ENCODE peak calls at places on chromosome 10, in six cellular contexts. One of them, this sample, is unnamed.

GRCh38 chr10:132707776-132708171 is 78.2 kb downstream of the NKX6-2 start:
- DNase-seq in IMR-90: no peak
- DNase-seq in HEK293T: no peak
- DNase-seq in EL: no peak
- DNase-seq in stimulated activated CD4-positive, alpha-beta T cell treated with anti-CD3 and anti-CD28 coated beads, Interleukin-1b, Interleukin-23, amount 100 ng/mL, for 4 hours: no peak
- DNase-seq in neural progenitor cell: no peak
- DNase-seq in this sample: no peak

GRCh38 chr10:71285180-71285545 is 33.9 kb upstream of the SLC29A3 start:
- DNase-seq in IMR-90: peak; percentile 29
- DNase-seq in neural progenitor cell: peak; percentile 86
- DNase-seq in stimulated activated CD4-positive, alpha-beta T cell treated with anti-CD3 and anti-CD28 coated beads, Interleukin-1b, Interleukin-23, amount 100 ng/mL, for 4 hours: peak; percentile 20
- DNase-seq in HEK293T: peak; percentile 72
- DNase-seq in EL: peak; percentile 44
- DNase-seq in this sample: peak; percentile 40

GRCh38 chr10:6958254-6958653 is 378.2 kb upstream of the PRKCQ start:
- DNase-seq in IMR-90: no peak
- DNase-seq in neural progenitor cell: no peak
- DNase-seq in EL: no peak
- DNase-seq in stimulated activated CD4-positive, alpha-beta T cell treated with anti-CD3 and anti-CD28 coated beads, Interleukin-1b, Interleukin-23, amount 100 ng/mL, for 4 hours: no peak
- DNase-seq in HEK293T: no peak
- DNase-seq in this sample: no peak

GRCh38 chr10:121974535-121975294 is at the start of gene NSMCE4A:
- DNase-seq in HEK293T: peak; percentile 94
- DNase-seq in neural progenitor cell: peak; percentile 92
- DNase-seq in stimulated activated CD4-positive, alpha-beta T cell treated with anti-CD3 and anti-CD28 coated beads, Interleukin-1b, Interleukin-23, amount 100 ng/mL, for 4 hours: peak; percentile 74
- DNase-seq in EL: peak; percentile 76
- DNase-seq in IMR-90: peak; percentile 71
- DNase-seq in this sample: peak; percentile 76

GRCh38 chr10:20596911-20597310 is 300.2 kb downstream of the NEBL start:
- DNase-seq in HEK293T: no peak
- DNase-seq in neural progenitor cell: peak; percentile 31
- DNase-seq in IMR-90: no peak
- DNase-seq in stimulated activated CD4-positive, alpha-beta T cell treated with anti-CD3 and anti-CD28 coated beads, Interleukin-1b, Interleukin-23, amount 100 ng/mL, for 4 hours: no peak
- DNase-seq in EL: no peak
- DNase-seq in this sample: no peak

GRCh38 chr10:119378737-119379067 is 163.8 kb downstream of the RGS10 start:
- DNase-seq in HEK293T: no peak
- DNase-seq in neural progenitor cell: no peak
- DNase-seq in IMR-90: no peak
- DNase-seq in EL: no peak
- DNase-seq in stimulated activated CD4-positive, alpha-beta T cell treated with anti-CD3 and anti-CD28 coated beads, Interleukin-1b, Interleukin-23, amount 100 ng/mL, for 4 hours: no peak
- DNase-seq in this sample: no peak

GRCh38 chr10:44675086-44675874 is 235.9 kb upstream of the TMEM72 start:
- DNase-seq in neural progenitor cell: no peak
- DNase-seq in IMR-90: no peak
- DNase-seq in stimulated activated CD4-positive, alpha-beta T cell treated with anti-CD3 and anti-CD28 coated beads, Interleukin-1b, Interleukin-23, amount 100 ng/mL, for 4 hours: no peak
- DNase-seq in HEK293T: no peak
- DNase-seq in EL: no peak
- DNase-seq in this sample: no peak

GRCh38 chr10:133258818-133259602 is 17.7 kb downstream of the ADAM8 start:
- DNase-seq in IMR-90: peak; percentile 100
- DNase-seq in neural progenitor cell: no peak
- DNase-seq in HEK293T: no peak
- DNase-seq in stimulated activated CD4-positive, alpha-beta T cell treated with anti-CD3 and anti-CD28 coated beads, Interleukin-1b, Interleukin-23, amount 100 ng/mL, for 4 hours: peak; percentile 58
- DNase-seq in EL: peak; percentile 100
- DNase-seq in this sample: peak; percentile 95

GRCh38 chr10:114437456-114438292 is 33.4 kb upstream of the AFAP1L2 start:
- DNase-seq in stimulated activated CD4-positive, alpha-beta T cell treated with anti-CD3 and anti-CD28 coated beads, Interleukin-1b, Interleukin-23, amount 100 ng/mL, for 4 hours: no peak
- DNase-seq in HEK293T: peak; percentile 43
- DNase-seq in IMR-90: peak; percentile 19
- DNase-seq in neural progenitor cell: peak; percentile 52
- DNase-seq in EL: peak; percentile 25
- DNase-seq in this sample: no peak

GRCh38 chr10:36808625-36809362 is 316.6 kb upstream of the ANKRD30A start:
- DNase-seq in HEK293T: no peak
- DNase-seq in IMR-90: peak; percentile 5
- DNase-seq in neural progenitor cell: no peak
- DNase-seq in stimulated activated CD4-positive, alpha-beta T cell treated with anti-CD3 and anti-CD28 coated beads, Interleukin-1b, Interleukin-23, amount 100 ng/mL, for 4 hours: no peak
- DNase-seq in EL: no peak
- DNase-seq in this sample: no peak

GRCh38 chr10:114024876-114025609 is 18.6 kb upstream of the ADRB1 start:
- DNase-seq in stimulated activated CD4-positive, alpha-beta T cell treated with anti-CD3 and anti-CD28 coated beads, Interleukin-1b, Interleukin-23, amount 100 ng/mL, for 4 hours: no peak
- DNase-seq in HEK293T: no peak
- DNase-seq in neural progenitor cell: no peak
- DNase-seq in EL: peak; percentile 31
- DNase-seq in IMR-90: peak; percentile 20
- DNase-seq in this sample: no peak

GRCh38 chr10:20858292-20859124 is 38.6 kb downstream of the NEBL start:
- DNase-seq in HEK293T: no peak
- DNase-seq in EL: peak; percentile 1
- DNase-seq in neural progenitor cell: no peak
- DNase-seq in stimulated activated CD4-positive, alpha-beta T cell treated with anti-CD3 and anti-CD28 coated beads, Interleukin-1b, Interleukin-23, amount 100 ng/mL, for 4 hours: no peak
- DNase-seq in IMR-90: peak; percentile 22
- DNase-seq in this sample: no peak

GRCh38 chr10:98425511-98426352 is 10.8 kb upstream of the PYROXD2 start:
- DNase-seq in EL: peak; percentile 45
- DNase-seq in neural progenitor cell: peak; percentile 72
- DNase-seq in HEK293T: peak; percentile 78
- DNase-seq in IMR-90: peak; percentile 26
- DNase-seq in stimulated activated CD4-positive, alpha-beta T cell treated with anti-CD3 and anti-CD28 coated beads, Interleukin-1b, Interleukin-23, amount 100 ng/mL, for 4 hours: peak; percentile 32
- DNase-seq in this sample: peak; percentile 55

GRCh38 chr10:132335189-132336063 is 3.4 kb downstream of the LRRC27 start:
- DNase-seq in stimulated activated CD4-positive, alpha-beta T cell treated with anti-CD3 and anti-CD28 coated beads, Interleukin-1b, Interleukin-23, amount 100 ng/mL, for 4 hours: no peak
- DNase-seq in HEK293T: peak; percentile 88
- DNase-seq in neural progenitor cell: no peak
- DNase-seq in IMR-90: no peak
- DNase-seq in EL: no peak
- DNase-seq in this sample: no peak

GRCh38 chr10:5556576-5556975 is 31.8 kb downstream of the CALML3 start:
- DNase-seq in stimulated activated CD4-positive, alpha-beta T cell treated with anti-CD3 and anti-CD28 coated beads, Interleukin-1b, Interleukin-23, amount 100 ng/mL, for 4 hours: no peak
- DNase-seq in IMR-90: no peak
- DNase-seq in EL: no peak
- DNase-seq in neural progenitor cell: no peak
- DNase-seq in HEK293T: no peak
- DNase-seq in this sample: no peak

GRCh38 chr10:32377458-32378370 is 30.8 kb upstream of the EPC1 start:
- DNase-seq in stimulated activated CD4-positive, alpha-beta T cell treated with anti-CD3 and anti-CD28 coated beads, Interleukin-1b, Interleukin-23, amount 100 ng/mL, for 4 hours: no peak
- DNase-seq in IMR-90: peak; percentile 45
- DNase-seq in neural progenitor cell: peak; percentile 7
- DNase-seq in HEK293T: no peak
- DNase-seq in EL: peak; percentile 53
- DNase-seq in this sample: no peak

GRCh38 chr10:93597075-93597599 is 3.9 kb downstream of the RBP4 start:
- DNase-seq in HEK293T: no peak
- DNase-seq in IMR-90: no peak
- DNase-seq in neural progenitor cell: no peak
- DNase-seq in EL: no peak
- DNase-seq in stimulated activated CD4-positive, alpha-beta T cell treated with anti-CD3 and anti-CD28 coated beads, Interleukin-1b, Interleukin-23, amount 100 ng/mL, for 4 hours: no peak
- DNase-seq in this sample: no peak

GRCh38 chr10:3986407-3987141 is 201.6 kb upstream of the KLF6 start:
- DNase-seq in HEK293T: no peak
- DNase-seq in neural progenitor cell: no peak
- DNase-seq in stimulated activated CD4-positive, alpha-beta T cell treated with anti-CD3 and anti-CD28 coated beads, Interleukin-1b, Interleukin-23, amount 100 ng/mL, for 4 hours: no peak
- DNase-seq in IMR-90: no peak
- DNase-seq in EL: no peak
- DNase-seq in this sample: no peak

GRCh38 chr10:124496150-124496549 is 34.5 kb downstream of the LHPP start:
- DNase-seq in neural progenitor cell: no peak
- DNase-seq in EL: no peak
- DNase-seq in stimulated activated CD4-positive, alpha-beta T cell treated with anti-CD3 and anti-CD28 coated beads, Interleukin-1b, Interleukin-23, amount 100 ng/mL, for 4 hours: no peak
- DNase-seq in IMR-90: no peak
- DNase-seq in HEK293T: no peak
- DNase-seq in this sample: no peak

GRCh38 chr10:70272925-70273316 is 10.9 kb downstream of the NPFFR1 start:
- DNase-seq in stimulated activated CD4-positive, alpha-beta T cell treated with anti-CD3 and anti-CD28 coated beads, Interleukin-1b, Interleukin-23, amount 100 ng/mL, for 4 hours: no peak
- DNase-seq in neural progenitor cell: no peak
- DNase-seq in HEK293T: peak; percentile 22
- DNase-seq in IMR-90: peak; percentile 41
- DNase-seq in EL: peak; percentile 23
- DNase-seq in this sample: no peak

GRCh38 chr10:128060341-128060851 is 65.8 kb downstream of the MKI67 start:
- DNase-seq in HEK293T: no peak
- DNase-seq in IMR-90: no peak
- DNase-seq in EL: no peak
- DNase-seq in neural progenitor cell: no peak
- DNase-seq in stimulated activated CD4-positive, alpha-beta T cell treated with anti-CD3 and anti-CD28 coated beads, Interleukin-1b, Interleukin-23, amount 100 ng/mL, for 4 hours: no peak
- DNase-seq in this sample: no peak

GRCh38 chr10:1665262-1665661 is 72.1 kb downstream of the ADARB2 start:
- DNase-seq in IMR-90: no peak
- DNase-seq in neural progenitor cell: no peak
- DNase-seq in stimulated activated CD4-positive, alpha-beta T cell treated with anti-CD3 and anti-CD28 coated beads, Interleukin-1b, Interleukin-23, amount 100 ng/mL, for 4 hours: no peak
- DNase-seq in EL: no peak
- DNase-seq in HEK293T: no peak
- DNase-seq in this sample: no peak

GRCh38 chr10:121994429-121994881 is 5.5 kb downstream of the TACC2 start:
- DNase-seq in EL: no peak
- DNase-seq in HEK293T: no peak
- DNase-seq in stimulated activated CD4-positive, alpha-beta T cell treated with anti-CD3 and anti-CD28 coated beads, Interleukin-1b, Interleukin-23, amount 100 ng/mL, for 4 hours: no peak
- DNase-seq in IMR-90: no peak
- DNase-seq in neural progenitor cell: peak; percentile 65
- DNase-seq in this sample: no peak